ENCODE peak calls at places on chromosome 2, in seven cellular contexts. K is body of pancreas, L is sigmoid colon, C is IMR-90, R is ovary, P is prostate gland, V is transverse colon. H is an unnamed sample.

GRCh38 chr2:157785200-157785599 is 90.9 kb downstream of the ACVR1 start:
- DNase-seq in K (peak), L (no peak), C (peak), R (no peak), P (peak), V (peak), H (no peak)

GRCh38 chr2:112728384-112729175 is 7.8 kb downstream of the NT5DC4 start:
- DNase-seq in K (no peak), L (no peak), C (no peak), R (no peak), P (no peak), V (no peak), H (no peak)

GRCh38 chr2:59096952-59097351 is 855.8 kb upstream of the FANCL start:
- DNase-seq in K (no peak), L (no peak), C (no peak), R (no peak), P (no peak), V (no peak), H (no peak)

GRCh38 chr2:168587302-168587701 is 131.2 kb downstream of the CERS6 start:
- DNase-seq in K (no peak), L (no peak), C (no peak), R (no peak), P (no peak), V (no peak), H (no peak)

GRCh38 chr2:24075259-24075658 is 867 bp downstream of the SF3B6 start:
- DNase-seq in K (no peak), L (no peak), C (no peak), R (no peak), P (no peak), V (no peak), H (no peak)

GRCh38 chr2:102103992-102104871 is 38.3 kb upstream of the IL1R1 start:
- DNase-seq in K (peak), L (peak), C (peak), R (peak), P (peak), V (peak), H (peak)

GRCh38 chr2:237726401-237726830 is 72.2 kb upstream of the RBM44 start:
- DNase-seq in K (peak), L (peak), C (peak), R (no peak), P (peak), V (no peak), H (no peak)

GRCh38 chr2:231321556-231322334 is 73.8 kb upstream of the B3GNT7 start:
- DNase-seq in K (peak), L (peak), C (no peak), R (no peak), P (no peak), V (peak), H (peak)

GRCh38 chr2:20151116-20151571 is 73.8 kb downstream of the SDC1 start:
- DNase-seq in K (no peak), L (no peak), C (no peak), R (no peak), P (no peak), V (peak), H (no peak)

GRCh38 chr2:221381928-221382488 is 190.1 kb downstream of the EPHA4 start:
- DNase-seq in K (no peak), L (no peak), C (no peak), R (no peak), P (no peak), V (no peak), H (no peak)

GRCh38 chr2:240435457-240435954 is at the start of gene GPC1:
- DNase-seq in K (peak), L (peak), C (peak), R (peak), P (peak), V (peak), H (peak)

GRCh38 chr2:197868136-197868535 is 63.7 kb downstream of the PLCL1 start:
- DNase-seq in K (no peak), L (no peak), C (no peak), R (no peak), P (no peak), V (no peak), H (no peak)

GRCh38 chr2:140526575-140526974 is 1604.2 kb downstream of the LRP1B start:
- DNase-seq in K (no peak), L (no peak), C (no peak), R (no peak), P (no peak), V (no peak), H (no peak)

GRCh38 chr2:32594573-32594972 is 33.3 kb upstream of the TTC27 start:
- DNase-seq in K (no peak), L (no peak), C (no peak), R (no peak), P (no peak), V (no peak), H (no peak)

GRCh38 chr2:220664272-220665107 is 907.6 kb downstream of the EPHA4 start:
- DNase-seq in K (no peak), L (no peak), C (peak), R (no peak), P (no peak), V (no peak), H (no peak)

GRCh38 chr2:187390891-187391290 is 57.2 kb downstream of the CALCRL start:
- DNase-seq in K (no peak), L (no peak), C (peak), R (no peak), P (no peak), V (no peak), H (no peak)

GRCh38 chr2:238379096-238379810 is 47.5 kb upstream of the ASB1 start:
- DNase-seq in K (peak), L (no peak), C (peak), R (no peak), P (no peak), V (no peak), H (no peak)

GRCh38 chr2:11140492-11140891 is 14.8 kb upstream of the SLC66A3 start:
- DNase-seq in K (no peak), L (no peak), C (peak), R (no peak), P (no peak), V (no peak), H (no peak)

GRCh38 chr2:54455584-54456525 is at the start of gene SPTBN1:
- DNase-seq in K (peak), L (peak), C (peak), R (peak), P (peak), V (peak), H (peak)

GRCh38 chr2:96153291-96153713 is 8.1 kb upstream of the DUSP2 start:
- DNase-seq in K (no peak), L (peak), C (no peak), R (no peak), P (no peak), V (no peak), H (no peak)

GRCh38 chr2:206736935-206737334 is 18.7 kb upstream of the DYTN start:
- DNase-seq in K (no peak), L (no peak), C (no peak), R (no peak), P (no peak), V (no peak), H (no peak)

GRCh38 chr2:122960727-122961641 is 1064.1 kb upstream of the CNTNAP5 start:
- DNase-seq in K (no peak), L (no peak), C (no peak), R (no peak), P (no peak), V (no peak), H (no peak)

GRCh38 chr2:177604291-177605065 is 211.9 kb downstream of the AGPS start:
- DNase-seq in K (peak), L (no peak), C (peak), R (peak), P (no peak), V (no peak), H (peak)

GRCh38 chr2:47002480-47003381 is 87.1 kb upstream of the MCFD2 start:
- DNase-seq in K (peak), L (no peak), C (no peak), R (peak), P (no peak), V (no peak), H (peak)

GRCh38 chr2:242044206-242044590 is 174.7 kb downstream of the RTP5 start:
- DNase-seq in K (no peak), L (peak), C (no peak), R (no peak), P (no peak), V (no peak), H (no peak)

GRCh38 chr2:45332567-45332966 is 278.5 kb downstream of the SRBD1 start:
- DNase-seq in K (no peak), L (no peak), C (no peak), R (no peak), P (no peak), V (no peak), H (no peak)

GRCh38 chr2:171566099-171566498 is 43.8 kb downstream of the CYBRD1 start:
- DNase-seq in K (no peak), L (no peak), C (no peak), R (no peak), P (no peak), V (no peak), H (no peak)

GRCh38 chr2:84882415-84882738 is 1.5 kb upstream of the TRABD2A start:
- DNase-seq in K (no peak), L (no peak), C (no peak), R (no peak), P (no peak), V (no peak), H (no peak)
- H3K4me3 ChIP-seq in K (no peak), L (no peak), C (no peak), R (no peak), P (no peak), V (no peak), H (no peak)

DNA sequence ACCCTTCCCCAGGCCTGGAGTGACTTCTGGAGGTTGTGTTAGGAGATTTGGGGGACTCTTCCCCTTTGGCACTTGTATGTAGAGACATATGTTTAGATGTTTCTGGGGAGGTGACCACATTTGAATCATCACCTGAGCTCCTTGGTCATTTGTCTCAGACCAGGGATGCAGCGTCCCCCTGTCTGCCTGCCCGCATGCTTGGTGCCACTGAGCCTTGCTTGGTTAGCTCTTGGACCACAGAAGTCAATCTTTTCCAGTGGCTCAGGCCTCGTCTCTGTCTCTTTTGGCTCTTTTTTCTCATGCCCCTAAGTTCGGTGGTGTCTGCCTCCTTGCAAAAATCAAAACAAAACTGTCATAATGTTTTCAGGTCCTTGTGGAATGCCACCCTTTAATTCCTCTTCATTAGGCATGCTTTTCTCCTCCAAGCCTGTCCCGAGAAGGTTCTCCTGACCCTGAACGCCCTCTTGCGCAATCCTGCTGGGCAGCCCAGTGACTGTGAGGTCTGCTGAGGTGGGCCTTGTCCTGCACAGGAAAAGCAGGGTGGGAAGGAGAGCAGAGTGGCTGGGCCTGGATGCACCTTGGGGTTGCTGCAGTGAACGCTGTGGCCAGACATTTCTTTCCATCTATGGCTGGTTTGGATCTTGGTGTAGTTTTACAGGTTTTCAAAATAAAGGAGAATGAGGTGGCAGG is 24.9 kb downstream of the GLI2 start:
- DNase-seq in K (no peak), L (peak), C (peak), R (peak), P (no peak), V (no peak), H (no peak)
- TF ChIP-seq POLR2A in K (no peak), L (no peak), C (no peak), R (no peak), P (no peak), V (no peak), H (no peak)

GRCh38 chr2:153873062-153874048 is 1.6 kb downstream of the GALNT13 start:
- DNase-seq in K (no peak), L (no peak), C (no peak), R (no peak), P (no peak), V (no peak), H (no peak)

GRCh38 chr2:153870308-153870707 is 1.4 kb upstream of the GALNT13 start:
- DNase-seq in K (no peak), L (no peak), C (no peak), R (no peak), P (no peak), V (no peak), H (no peak)

GRCh38 chr2:153875801-153876466 is 4.2 kb downstream of the GALNT13 start:
- DNase-seq in K (no peak), L (no peak), C (no peak), R (no peak), P (no peak), V (no peak), H (no peak)

GRCh38 chr2:153872311-153873061 is 764 bp downstream of the GALNT13 start:
- DNase-seq in K (no peak), L (no peak), C (no peak), R (no peak), P (no peak), V (no peak), H (no peak)

DNA sequence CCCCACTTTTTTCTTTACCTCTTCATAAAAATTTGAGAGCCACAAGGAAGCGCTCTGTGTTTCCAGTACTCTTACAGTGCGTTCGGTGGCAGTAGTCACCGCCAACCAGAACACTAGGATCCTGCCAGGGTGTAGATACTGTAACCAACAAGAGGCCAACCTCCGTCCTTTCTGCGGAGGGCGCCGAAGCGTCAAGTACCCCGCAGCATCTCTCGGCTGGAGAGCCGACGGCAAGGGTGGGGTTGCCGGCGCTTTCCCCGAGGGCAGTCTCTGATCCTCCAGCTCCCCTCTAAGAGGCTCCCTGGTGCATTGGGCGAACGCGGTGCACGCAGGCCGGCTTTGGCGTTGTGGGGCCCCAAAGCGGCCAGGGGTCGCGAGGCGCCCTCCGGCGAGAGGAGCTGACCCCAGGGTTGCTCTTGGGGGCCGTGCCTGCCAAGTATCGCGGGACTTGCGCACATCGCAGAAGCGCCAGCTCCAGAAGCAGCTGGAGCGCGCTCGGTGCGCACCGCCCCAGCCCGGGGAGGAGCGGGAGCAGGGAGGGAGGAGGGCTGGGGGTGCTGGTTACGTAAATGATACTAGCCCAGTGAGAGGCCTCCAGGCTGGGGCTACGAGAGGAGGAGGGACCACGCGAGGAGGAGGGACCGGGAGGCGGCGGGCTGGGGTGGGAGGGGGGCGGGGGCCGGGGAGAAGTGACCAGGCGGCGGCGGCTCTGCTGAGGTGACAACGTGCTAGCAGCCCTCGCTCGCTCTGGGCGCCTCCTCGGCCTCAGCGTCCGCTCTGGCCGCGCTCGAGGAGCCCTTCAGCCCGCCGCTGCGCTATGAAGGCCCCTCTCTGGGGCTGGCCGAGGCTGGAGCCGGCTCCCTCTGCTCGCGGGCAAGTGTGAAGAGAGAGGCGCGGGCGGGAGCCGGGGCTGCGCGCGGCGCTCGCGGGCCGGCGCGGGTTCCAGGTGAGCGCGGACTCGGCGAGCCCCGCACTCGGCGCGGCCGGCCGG is at the start of gene GALNT13:
- DNase-seq in K (peak), L (peak), C (no peak), R (no peak), P (no peak), V (no peak), H (peak)
- H3K4me3 ChIP-seq in K (peak), L (peak), C (no peak), R (no peak), P (peak), V (no peak), H (peak)

DNA sequence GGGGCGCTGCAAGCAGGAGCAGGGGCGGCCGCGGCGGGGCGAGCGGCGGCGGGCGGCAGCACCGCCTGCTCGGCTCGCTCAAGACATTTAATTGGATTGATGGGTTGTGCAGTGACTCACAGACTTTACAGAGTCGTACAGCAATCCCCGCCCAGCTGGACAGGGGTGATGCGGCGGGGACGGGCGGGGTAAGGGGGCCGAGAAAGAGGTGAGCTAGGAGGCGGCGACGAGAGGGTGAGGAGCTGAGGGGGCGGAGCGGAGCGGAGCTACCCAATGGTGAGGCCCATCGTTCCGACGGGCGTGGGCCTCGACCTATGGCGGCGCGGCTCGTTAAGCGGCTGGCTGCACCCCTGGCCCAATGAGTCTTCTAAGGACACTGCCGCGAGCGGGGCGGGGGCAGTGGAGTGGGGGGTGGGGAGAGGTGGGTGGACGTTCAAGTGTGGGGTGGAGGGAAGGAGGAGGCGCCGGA is 97.1 kb upstream of the SERTAD2 start:
- DNase-seq in K (no peak), L (peak), C (peak), R (peak), P (peak), V (peak), H (no peak)
- TF ChIP-seq POLR2A in K (peak), L (peak), C (peak), R (peak), P (peak), V (peak), H (peak)

DNA sequence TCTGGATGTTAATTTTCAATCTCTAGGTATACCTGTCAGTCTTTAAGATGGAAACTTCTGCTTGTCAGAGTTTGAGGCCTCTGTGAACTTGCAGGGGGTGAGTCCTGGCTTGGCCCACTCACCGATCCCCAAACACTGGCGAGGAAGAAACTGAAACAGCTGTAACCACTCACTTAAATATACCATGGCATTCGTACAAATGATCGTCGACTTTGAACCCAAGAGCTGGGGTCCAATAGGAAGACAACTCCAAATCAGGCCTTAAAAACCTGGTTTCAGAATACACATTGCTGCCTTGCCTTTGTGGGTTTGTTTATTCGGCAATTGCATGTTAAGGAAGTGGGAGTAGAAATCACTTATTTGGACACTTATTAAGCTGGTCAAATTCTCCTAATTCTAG is 132.7 kb upstream of the NCK2 start:
- DNase-seq in K (peak), L (no peak), C (no peak), R (no peak), P (no peak), V (no peak), H (no peak)
- H3K4me3 ChIP-seq in K (no peak), L (no peak), C (no peak), R (no peak), P (no peak), V (no peak), H (no peak)

DNA sequence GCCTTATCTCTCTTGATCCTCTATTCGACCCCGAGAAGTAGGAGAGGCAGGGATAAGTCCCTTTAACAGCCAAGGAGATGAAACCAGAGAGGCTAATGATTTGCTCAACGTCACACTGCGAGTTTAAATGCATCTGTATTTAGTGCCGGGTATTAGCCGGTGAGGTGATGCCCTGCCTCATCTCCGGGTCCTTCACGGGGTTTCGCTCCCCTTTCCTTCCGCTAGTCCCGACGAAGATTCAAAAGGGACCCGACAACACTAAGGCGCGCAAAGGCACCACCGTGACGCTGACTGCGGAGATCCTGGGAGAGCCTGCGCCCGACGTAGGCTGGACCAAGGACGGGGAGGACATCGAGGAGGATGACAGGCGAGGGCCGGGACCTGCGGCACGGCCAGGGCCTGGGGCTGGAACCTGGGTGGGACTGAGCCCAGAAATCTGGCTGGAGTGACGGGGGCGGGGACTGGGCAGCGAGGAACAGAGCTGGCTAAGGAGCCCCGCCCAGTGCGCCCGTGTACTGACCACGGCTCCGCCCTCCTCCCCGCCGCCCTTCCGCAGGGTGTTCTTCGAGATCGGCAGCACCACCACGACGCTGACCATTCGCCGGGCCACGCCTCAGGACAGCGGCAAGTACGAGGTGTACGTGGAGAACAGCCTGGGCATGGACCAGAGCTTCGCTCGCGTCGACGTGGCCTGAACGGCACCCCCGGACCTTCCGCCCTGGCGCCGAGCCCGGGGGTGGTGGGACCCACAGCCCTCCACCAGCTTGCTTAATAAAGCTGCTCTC is 1.0 kb upstream of the GMPPA start:
- DNase-seq in K (peak), L (peak), C (peak), R (peak), P (peak), V (peak), H (peak)
- TF ChIP-seq POLR2A in K (peak), L (peak), C (no peak), R (peak), P (peak), V (peak), H (no peak)

H was measured in testis.